ENCODE peak calls at places on chromosomes 12 and 14, in four cellular contexts. S is nephron progenitor cell, Y is WERI-Rb-1, W is neural crest cell. Q is an unnamed sample.

GRCh38 chr14:36829547-36829946 is 167.9 kb downstream of the PAX9 start:
- DNase-seq in S (no peak), Y (no peak), W (no peak), Q (no peak)

GRCh38 chr12:20475542-20475941 is 107.2 kb downstream of the PDE3A start:
- DNase-seq in S (no peak), Y (no peak), W (no peak), Q (no peak)

GRCh38 chr14:106228541-106229158 is 702.3 kb downstream of the TMEM121 start:
- DNase-seq in S (no peak), Y (no peak), W (no peak), Q (no peak)

GRCh38 chr14:70670992-70671651 is 29.4 kb downstream of the TTC9 start:
- DNase-seq in S (no peak), Y (no peak), W (no peak), Q (no peak)

GRCh38 chr12:83818888-83819287 is 1093.7 kb downstream of the SLC6A15 start:
- DNase-seq in S (peak), Y (no peak), W (no peak), Q (no peak)

GRCh38 chr14:69710378-69710777 is 56.6 kb upstream of the SRSF5 start:
- DNase-seq in S (no peak), Y (peak), W (no peak), Q (no peak)

GRCh38 chr12:104360157-104360556 is 56.6 kb downstream of the EID3 start:
- DNase-seq in S (no peak), Y (no peak), W (no peak), Q (no peak)

GRCh38 chr12:54197037-54197909 is 8.5 kb upstream of the SMUG1 start:
- DNase-seq in S (peak), Y (no peak), W (no peak), Q (peak)

GRCh38 chr12:131106542-131106941 is 152.8 kb downstream of the ADGRD1 start:
- DNase-seq in S (no peak), Y (no peak), W (no peak), Q (no peak)

GRCh38 chr14:52473557-52473956 is 78.7 kb downstream of the TXNDC16 start:
- DNase-seq in S (no peak), Y (no peak), W (no peak), Q (no peak)
- TF ChIP-seq CTCF in S (peak), Y (no peak), W (peak), Q (peak)

DNA sequence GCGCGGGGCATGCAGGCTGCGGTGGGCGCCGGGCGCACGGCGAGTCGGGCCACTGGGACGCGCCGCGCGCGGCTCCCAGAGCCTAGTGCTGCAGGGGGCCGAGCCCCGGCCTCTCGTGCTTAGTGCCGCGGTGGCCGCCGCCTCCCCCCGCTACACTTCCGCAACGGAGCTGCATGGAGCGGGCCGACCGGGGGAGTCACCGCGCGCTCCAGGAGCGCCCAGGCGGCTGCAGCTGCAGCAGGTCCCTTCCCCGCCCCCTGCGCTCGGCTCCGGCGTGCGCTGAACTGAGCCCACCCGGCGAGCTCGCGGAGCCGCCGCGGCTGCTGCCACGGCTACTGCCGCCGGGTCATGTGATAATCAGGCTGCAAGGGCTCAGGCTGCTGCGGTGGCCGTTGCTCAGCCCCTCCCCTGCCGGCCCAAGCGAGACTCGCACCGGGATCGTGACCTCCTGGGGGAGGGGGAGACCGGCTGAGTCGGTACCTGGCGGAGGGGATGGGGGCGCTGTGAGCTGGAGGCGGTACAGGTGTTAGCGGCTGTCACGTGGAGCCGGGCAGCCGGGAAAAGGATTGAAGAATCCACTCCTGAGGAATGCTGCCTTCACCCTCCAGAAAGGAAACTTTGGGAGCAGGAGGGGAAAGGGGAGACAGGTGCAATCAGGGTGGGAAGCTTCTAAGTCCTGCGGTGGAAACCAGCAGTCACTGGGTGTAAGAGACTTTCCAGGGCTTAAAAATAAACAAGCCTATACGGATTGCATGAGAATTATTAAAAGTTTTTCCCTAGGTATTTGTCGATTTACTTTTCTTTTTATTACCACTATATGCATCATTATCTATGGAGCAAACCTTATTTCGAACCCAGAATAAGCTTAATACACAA is at the start of gene PPM1H:
- DNase-seq in S (peak), Y (peak), W (peak), Q (peak)
- TF ChIP-seq CTCF in S (peak), Y (peak), W (peak), Q (peak)

DNA sequence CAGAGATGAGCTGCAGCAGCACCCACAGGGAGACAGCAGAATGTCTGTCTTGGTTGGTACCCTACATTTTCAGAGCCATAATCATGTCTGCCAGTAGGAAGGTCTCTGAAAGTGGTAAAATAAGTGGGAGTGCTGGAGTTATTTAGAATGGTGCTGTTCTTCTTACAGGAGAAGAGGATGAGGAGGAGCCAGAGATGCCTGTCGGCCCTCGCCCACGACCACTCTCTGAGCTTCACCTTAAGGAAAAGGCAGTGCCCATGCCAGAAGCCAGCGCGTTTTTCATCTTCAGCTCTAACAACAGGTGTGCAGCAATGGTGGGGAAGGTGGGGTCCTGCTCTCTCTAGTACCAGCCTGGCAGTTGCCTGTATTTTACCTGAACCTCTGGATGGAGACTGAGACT is 201.7 kb upstream of the FKBP4 start:
- DNase-seq in S (no peak), Y (no peak), W (no peak), Q (no peak)
- TF ChIP-seq CTCF in S (no peak), Y (no peak), W (no peak), Q (no peak)

DNA sequence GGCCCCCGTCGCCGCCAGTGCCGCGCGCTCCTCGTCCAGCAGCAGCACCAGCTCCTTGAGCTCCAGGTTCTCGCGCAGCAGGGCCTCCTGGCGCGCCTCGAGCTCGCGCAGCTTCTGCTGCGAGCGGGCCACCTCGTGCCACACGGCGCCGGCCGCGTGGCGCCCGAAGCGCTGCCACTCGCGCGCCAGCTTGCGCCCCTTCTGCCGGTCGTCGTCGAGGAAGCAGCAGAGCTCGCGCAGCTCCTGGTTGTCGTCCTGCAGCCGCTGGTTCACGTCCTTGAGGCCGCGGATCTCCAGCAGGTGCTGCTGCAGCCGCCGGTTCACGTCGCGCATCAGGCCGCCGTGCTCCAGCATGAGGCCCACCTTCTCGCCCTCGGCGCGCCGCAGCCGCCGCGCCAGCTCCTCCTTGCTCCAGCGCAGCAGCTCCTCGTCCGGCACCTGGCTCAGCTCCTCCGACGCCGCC is 505 bp downstream of the CCDC85C start:
- DNase-seq in S (peak), Y (peak), W (peak), Q (peak)
- TF ChIP-seq CTCF in S (no peak), Y (no peak), W (no peak), Q (no peak)

GRCh38 chr12:7075518-7075917 is 15.0 kb downstream of the C1S start:
- DNase-seq in S (no peak), Y (no peak), W (no peak), Q (no peak)

GRCh38 chr12:7075931-7076330 is 15.4 kb downstream of the C1S start:
- DNase-seq in S (no peak), Y (no peak), W (no peak), Q (no peak)

GRCh38 chr12:7076493-7076892 is 15.8 kb downstream of the C1R start:
- DNase-seq in S (no peak), Y (no peak), W (no peak), Q (no peak)

GRCh38 chr12:7079826-7080125 is 12.5 kb downstream of the C1R start:
- DNase-seq in S (no peak), Y (no peak), W (no peak), Q (no peak)

DNA sequence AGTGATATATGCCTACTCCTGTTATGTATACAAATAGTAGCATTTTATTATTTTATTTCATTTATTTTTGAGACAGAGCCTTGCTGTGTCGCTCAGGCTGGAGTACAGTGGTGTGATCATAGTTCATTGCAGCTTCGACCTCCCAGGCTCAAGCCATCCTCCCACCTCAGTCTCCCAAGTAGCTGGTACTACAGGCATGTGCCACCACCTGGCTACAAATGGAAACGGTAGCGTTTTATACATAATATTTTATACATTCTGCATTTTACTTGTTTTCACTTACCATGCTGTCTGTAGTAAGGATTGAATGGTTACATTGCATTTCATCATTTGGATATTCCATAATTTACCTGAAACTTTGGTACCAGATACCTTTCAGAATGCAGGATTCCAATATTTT is 14.1 kb downstream of the C1R start:
- DNase-seq in S (no peak), Y (no peak), W (no peak), Q (no peak)
- TF ChIP-seq CTCF in S (peak), Y (no peak), W (no peak), Q (peak)

GRCh38 chr12:66899567-66899966 is 220.7 kb upstream of the GRIP1 start:
- DNase-seq in S (no peak), Y (no peak), W (no peak), Q (no peak)

GRCh38 chr12:66898700-66899469 is 220.0 kb upstream of the GRIP1 start:
- DNase-seq in S (no peak), Y (no peak), W (no peak), Q (no peak)

GRCh38 chr12:66902020-66902419 is 223.1 kb upstream of the GRIP1 start:
- DNase-seq in S (no peak), Y (no peak), W (no peak), Q (no peak)

GRCh38 chr12:66900616-66901015 is 221.7 kb upstream of the GRIP1 start:
- DNase-seq in S (no peak), Y (no peak), W (no peak), Q (no peak)

GRCh38 chr12:66901136-66901932 is 222.5 kb upstream of the GRIP1 start:
- DNase-seq in S (no peak), Y (no peak), W (no peak), Q (peak)
- TF ChIP-seq CTCF in S (no peak), Y (no peak), W (no peak), Q (no peak)